ENCODE peak calls at places on chromosomes 7 and 10, in eight cellular contexts. L is A549, H is heart right ventricle, D is psoas muscle, I is Calu3, Y is B cell, P is cardiac fibroblast, V is upper lobe of right lung. R is an unnamed sample.

GRCh38 chr7:146053492-146053891 is 63.1 kb upstream of the CNTNAP2 start:
- DNase-seq in L (no peak), P (peak), H (no peak), V (no peak), I (no peak), Y (no peak), D (no peak), R (no peak)

GRCh38 chr10:17475661-17476060 is 21.3 kb upstream of the ST8SIA6 start:
- DNase-seq in H (no peak), I (no peak), P (no peak), Y (no peak), V (no peak), D (no peak), L (no peak), R (no peak)

GRCh38 chr10:68242051-68242450 is 10.1 kb upstream of the ATOH7 start:
- DNase-seq in V (no peak), Y (no peak), D (no peak), L (no peak), P (no peak), H (no peak), I (no peak), R (no peak)

GRCh38 chr7:74674166-74674565 is 16.6 kb downstream of the GTF2I start:
- DNase-seq in P (no peak), I (no peak), Y (no peak), L (no peak), D (no peak), V (no peak), H (no peak), R (no peak)

GRCh38 chr7:117791877-117792780 is 81.1 kb downstream of the CTTNBP2 start:
- DNase-seq in P (no peak), Y (no peak), V (no peak), I (no peak), D (no peak), H (no peak), L (no peak), R (no peak)

GRCh38 chr10:26215534-26215922 is 1.0 kb upstream of the GAD2 start:
- DNase-seq in I (no peak), V (no peak), H (no peak), Y (no peak), P (peak), D (no peak), L (no peak), R (no peak)

GRCh38 chr7:111893190-111893589 is 313.0 kb downstream of the DOCK4 start:
- DNase-seq in D (no peak), H (no peak), L (no peak), V (no peak), Y (no peak), P (no peak), I (no peak), R (no peak)

GRCh38 chr7:51860305-51860704 is 543.7 kb upstream of the COBL start:
- DNase-seq in D (peak), Y (no peak), H (no peak), P (no peak), I (no peak), L (no peak), V (no peak), R (no peak)

GRCh38 chr10:1581189-1581588 is 156.1 kb downstream of the ADARB2 start:
- DNase-seq in Y (no peak), H (no peak), I (no peak), D (no peak), P (no peak), V (no peak), L (no peak), R (no peak)

GRCh38 chr10:3992374-3993178 is 207.6 kb upstream of the KLF6 start:
- DNase-seq in H (no peak), Y (no peak), P (no peak), L (no peak), V (no peak), I (no peak), D (no peak), R (no peak)

GRCh38 chr7:2033586-2034135 is 199.1 kb downstream of the MAD1L1 start:
- DNase-seq in L (no peak), H (no peak), Y (no peak), I (no peak), V (no peak), D (no peak), P (no peak), R (peak)

GRCh38 chr10:98344589-98345038 is 70.4 kb downstream of the PYROXD2 start:
- DNase-seq in D (peak), P (peak), L (no peak), V (no peak), Y (no peak), H (peak), I (no peak), R (no peak)

GRCh38 chr10:114687459-114687858 is 29.4 kb upstream of the ABLIM1 start:
- DNase-seq in I (no peak), D (no peak), L (no peak), P (no peak), Y (no peak), H (no peak), V (no peak), R (no peak)

GRCh38 chr7:28686418-28686800 is 271.7 kb downstream of the TRIL start:
- DNase-seq in I (peak), L (no peak), Y (peak), V (no peak), D (no peak), P (peak), H (peak), R (no peak)

GRCh38 chr10:87935290-87936141 is 72.1 kb downstream of the PTEN start:
- DNase-seq in V (no peak), P (peak), D (no peak), L (no peak), I (no peak), H (no peak), Y (no peak), R (no peak)

GRCh38 chr10:51063659-51064535 is 10.4 kb upstream of the PRKG1 start:
- DNase-seq in Y (no peak), V (no peak), P (peak), I (no peak), H (no peak), D (no peak), L (no peak), R (no peak)

GRCh38 chr7:3732395-3732794 is 431.3 kb downstream of the SDK1 start:
- DNase-seq in L (no peak), H (no peak), I (no peak), V (no peak), D (no peak), P (no peak), Y (no peak), R (no peak)

GRCh38 chr7:99898836-99899235 is 20.5 kb downstream of the TRIM4 start:
- DNase-seq in V (no peak), Y (no peak), D (no peak), H (no peak), I (no peak), L (no peak), P (no peak), R (no peak)

GRCh38 chr10:75051308-75051707 is 60.1 kb upstream of the SAMD8 start:
- DNase-seq in V (peak), L (no peak), H (no peak), I (no peak), Y (no peak), P (no peak), D (no peak), R (no peak)

GRCh38 chr10:33122014-33122788 is 164.2 kb upstream of the ITGB1 start:
- DNase-seq in Y (no peak), H (no peak), D (no peak), L (no peak), P (no peak), V (no peak), I (no peak), R (peak)

GRCh38 chr7:36639826-36640225 is 84.5 kb downstream of the AOAH start:
- DNase-seq in Y (no peak), D (no peak), P (no peak), V (no peak), I (no peak), L (no peak), H (no peak), R (no peak)

GRCh38 chr10:48759113-48759901 is 74.6 kb downstream of the WDFY4 start:
- DNase-seq in Y (no peak), V (no peak), H (no peak), D (no peak), L (no peak), I (no peak), P (no peak), R (no peak)

GRCh38 chr7:43105521-43106120 is 6.8 kb upstream of the HECW1 start:
- DNase-seq in V (no peak), P (peak), I (no peak), L (no peak), Y (no peak), D (no peak), H (no peak), R (no peak)

GRCh38 chr10:120459185-120459584 is 2.2 kb downstream of the PLPP4 start:
- DNase-seq in D (no peak), H (no peak), Y (no peak), P (no peak), V (no peak), L (no peak), I (no peak), R (no peak)

GRCh38 chr7:149071641-149072437 is 18.7 kb downstream of the ZNF786 start:
- DNase-seq in P (no peak), I (no peak), L (peak), D (peak), V (no peak), H (no peak), Y (peak), R (peak)

GRCh38 chr10:17412323-17412722 is 42.1 kb downstream of the ST8SIA6 start:
- DNase-seq in L (no peak), D (no peak), P (no peak), V (no peak), H (no peak), Y (no peak), I (peak), R (no peak)

GRCh38 chr10:45199380-45199740 is 116.0 kb downstream of the OR13A1 start:
- DNase-seq in H (no peak), I (no peak), P (no peak), D (no peak), V (no peak), Y (no peak), L (no peak), R (peak)
- TF ChIP-seq CTCF in H (no peak), I (no peak), P (no peak), D (no peak), V (no peak), Y (no peak), L (no peak), R (no peak)

GRCh38 chr7:27141591-27142561 is 1.6 kb downstream of the HOXA5 start:
- DNase-seq in Y (no peak), I (no peak), L (peak), V (no peak), D (peak), P (no peak), H (no peak), R (no peak)

GRCh38 chr7:27143950-27144798 is 693 bp upstream of the HOXA5 start:
- DNase-seq in H (no peak), L (no peak), D (peak), Y (no peak), I (no peak), P (no peak), V (no peak), R (no peak)

GRCh38 chr7:27144799-27145166 is 1.3 kb upstream of the HOXA5 start:
- DNase-seq in Y (no peak), H (no peak), P (no peak), V (no peak), D (peak), L (no peak), I (no peak), R (no peak)

GRCh38 chr7:27142562-27143021 is 889 bp downstream of the HOXA5 start:
- DNase-seq in D (peak), L (no peak), I (no peak), P (no peak), Y (no peak), H (no peak), V (no peak), R (no peak)

GRCh38 chr7:27143022-27143949 is at the start of gene HOXA5:
- DNase-seq in V (peak), I (no peak), Y (peak), P (peak), L (peak), H (no peak), D (peak), R (no peak)
- TF ChIP-seq CTCF in V (peak), I (peak), Y (no peak), P (peak), L (peak), H (peak), D (peak), R (peak)

GRCh38 chr7:151897201-151897711 is 20.3 kb upstream of the PRKAG2 start:
- DNase-seq in I (no peak), Y (no peak), L (no peak), D (no peak), V (no peak), H (no peak), P (no peak), R (no peak)
- TF ChIP-seq CTCF in I (no peak), Y (no peak), L (no peak), D (no peak), V (no peak), H (no peak), P (no peak), R (peak)

GRCh38 chr7:66894463-66895080 is 26.5 kb upstream of the TMEM248 start:
- DNase-seq in V (no peak), Y (peak), D (no peak), H (no peak), P (peak), L (no peak), I (no peak), R (no peak)
- TF ChIP-seq CTCF in V (no peak), Y (no peak), D (peak), H (peak), P (no peak), L (no peak), I (no peak), R (peak)

DNA sequence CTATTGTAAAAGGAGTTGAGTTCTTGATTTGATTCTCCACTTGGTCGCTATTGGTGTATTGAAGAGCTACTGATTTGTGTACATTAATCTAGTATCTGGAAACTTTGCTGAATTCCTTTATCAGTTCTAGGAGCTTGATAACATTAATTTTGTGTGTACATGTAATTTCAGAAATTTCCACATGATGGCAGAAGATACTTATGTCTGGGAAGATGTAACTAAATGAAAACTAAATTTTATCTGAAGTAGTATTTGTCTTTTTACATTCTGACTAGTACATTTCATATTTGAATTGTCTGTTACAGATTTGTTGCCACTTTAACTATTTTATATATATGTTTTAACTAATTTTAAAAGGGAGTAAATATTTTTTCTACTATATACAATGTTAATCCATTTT is 27.6 kb downstream of the SDHAF3 start:
- DNase-seq in P (peak), Y (peak), H (no peak), D (no peak), I (no peak), L (no peak), V (no peak), R (no peak)
- TF ChIP-seq CTCF in P (peak), Y (peak), H (peak), D (peak), I (no peak), L (peak), V (peak), R (peak)

R was measured in chondrocyte.